ENCODE peak calls at places on chromosomes 11 and 22, in six cellular contexts. P is AG09309, A is A549, C is mucosa of descending colon, L is GM23338, O is skeletal muscle cell. J is an unnamed sample.

GRCh38 chr22:19115628-19116027 is 6.6 kb downstream of the DGCR2 start:
- DNase-seq in P (no peak), A (no peak), C (no peak), L (no peak), O (no peak), J (no peak)

GRCh38 chr11:75063732-75064314 is 32.9 kb downstream of the OR2AT4 start:
- DNase-seq in P (no peak), A (no peak), C (no peak), L (no peak), O (no peak), J (peak)

GRCh38 chr22:49087163-49087562 is 740.5 kb downstream of the BRD1 start:
- DNase-seq in P (no peak), A (no peak), C (no peak), L (no peak), O (no peak), J (no peak)

GRCh38 chr11:26553182-26553581 is 18.9 kb downstream of the MUC15 start:
- DNase-seq in P (no peak), A (no peak), C (no peak), L (no peak), O (no peak), J (no peak)

GRCh38 chr11:66868726-66869291 is 11.9 kb downstream of the LRFN4 start:
- DNase-seq in P (no peak), A (peak), C (peak), L (peak), O (no peak), J (no peak)

GRCh38 chr22:24244144-24244787 is 616 bp downstream of the GGT5 start:
- DNase-seq in P (no peak), A (no peak), C (no peak), L (no peak), O (peak), J (no peak)

GRCh38 chr22:30073743-30074142 is 6.5 kb upstream of the HORMAD2 start:
- DNase-seq in P (no peak), A (no peak), C (no peak), L (no peak), O (no peak), J (no peak)

GRCh38 chr11:12142909-12143308 is 32.5 kb downstream of the MICAL2 start:
- DNase-seq in P (no peak), A (no peak), C (no peak), L (no peak), O (no peak), J (no peak)

GRCh38 chr11:119144825-119145476 is 3.9 kb upstream of the ABCG4 start:
- DNase-seq in P (no peak), A (peak), C (peak), L (peak), O (peak), J (peak)

GRCh38 chr22:23217171-23218052 is 37.1 kb downstream of the BCR start:
- DNase-seq in P (no peak), A (no peak), C (no peak), L (no peak), O (no peak), J (no peak)

GRCh38 chr11:6259638-6260019 is at the start of gene CCKBR:
- DNase-seq in P (no peak), A (no peak), C (peak), L (peak), O (no peak), J (no peak)

GRCh38 chr11:19664896-19665548 is 47.6 kb upstream of the NAV2 start:
- DNase-seq in P (peak), A (no peak), C (no peak), L (no peak), O (no peak), J (no peak)

GRCh38 chr11:75781831-75782230 is 13.3 kb downstream of the DGAT2 start:
- DNase-seq in P (no peak), A (no peak), C (no peak), L (no peak), O (no peak), J (no peak)

GRCh38 chr22:26977741-26978140 is 320.4 kb downstream of the MIAT start:
- DNase-seq in P (no peak), A (no peak), C (no peak), L (peak), O (no peak), J (no peak)

GRCh38 chr11:22466809-22467208 is 128.6 kb downstream of the SLC17A6 start:
- DNase-seq in P (peak), A (no peak), C (no peak), L (no peak), O (peak), J (peak)

GRCh38 chr22:43854151-43854785 is 8.0 kb downstream of the SULT4A1 start:
- DNase-seq in P (no peak), A (no peak), C (no peak), L (no peak), O (no peak), J (no peak)

GRCh38 chr11:8309862-8310261 is 46.2 kb upstream of the LMO1 start:
- DNase-seq in P (no peak), A (no peak), C (no peak), L (peak), O (no peak), J (no peak)

GRCh38 chr11:67364783-67365525 is 8.4 kb downstream of the CLCF1 start:
- DNase-seq in P (no peak), A (no peak), C (no peak), L (no peak), O (no peak), J (no peak)

GRCh38 chr22:39622881-39623367 is 52.4 kb downstream of the CACNA1I start:
- DNase-seq in P (no peak), A (peak), C (peak), L (peak), O (no peak), J (no peak)

GRCh38 chr22:32619614-32620426 is 145.2 kb downstream of the FBXO7 start:
- DNase-seq in P (no peak), A (no peak), C (no peak), L (no peak), O (peak), J (no peak)
- H3K4me3 ChIP-seq in P (no peak), A (no peak), C (no peak), L (no peak), O (no peak), J (no peak)

DNA sequence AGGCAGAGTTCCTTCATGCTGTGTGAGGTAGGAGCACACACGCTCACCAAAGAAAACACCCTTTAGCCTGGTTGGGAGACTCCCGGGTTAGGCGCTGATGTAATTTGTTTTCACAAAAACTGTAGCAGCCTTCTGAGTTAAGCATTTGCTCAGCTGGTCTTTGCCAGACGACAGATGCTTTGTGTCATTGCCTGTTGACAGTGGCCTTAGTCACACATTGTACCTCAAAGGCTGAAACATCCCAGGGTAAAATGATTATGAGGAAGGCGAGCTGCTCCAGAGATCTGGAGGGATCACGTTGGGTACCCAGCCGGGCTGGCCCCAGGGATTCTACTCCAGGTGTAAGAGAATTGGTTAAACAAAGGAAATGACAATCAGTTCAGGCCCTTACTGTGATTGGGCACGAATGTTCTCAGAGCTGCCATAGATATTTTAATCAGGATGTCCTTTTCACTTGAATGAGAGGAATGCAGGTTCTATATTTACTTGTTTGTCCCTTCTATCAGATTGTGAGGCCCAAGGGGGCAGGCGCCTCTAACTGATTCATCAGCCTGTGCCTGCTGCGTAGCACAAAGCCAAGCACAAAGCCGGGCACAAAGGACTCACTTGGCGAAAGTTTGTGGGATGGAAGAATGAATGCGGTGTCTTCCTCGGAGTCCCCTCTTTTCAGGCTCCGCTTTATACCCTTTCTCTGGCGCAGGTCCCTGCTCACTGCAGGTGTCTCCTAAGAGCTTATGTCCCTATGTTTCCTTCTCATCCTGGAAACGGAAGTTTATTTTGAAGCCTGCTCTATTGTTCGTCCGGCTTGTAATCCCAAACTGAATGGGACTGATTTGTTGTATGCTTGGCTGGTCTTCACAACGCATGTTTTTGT is 47.1 kb downstream of the ADM start:
- DNase-seq in P (no peak), A (peak), C (peak), L (peak), O (no peak), J (peak)
- H3K4me3 ChIP-seq in P (no peak), A (no peak), C (no peak), L (peak), O (no peak), J (no peak)

GRCh38 chr11:102617491-102618026 is 7.6 kb downstream of the MMP20 start:
- DNase-seq in P (no peak), A (no peak), C (no peak), L (no peak), O (no peak), J (no peak)
- H3K4me3 ChIP-seq in P (no peak), A (no peak), C (no peak), L (no peak), O (no peak), J (no peak)

GRCh38 chr11:132125855-132126841 is 755.7 kb downstream of the NTM start:
- DNase-seq in P (no peak), A (no peak), C (no peak), L (peak), O (peak), J (no peak)
- H3K4me3 ChIP-seq in P (peak), A (no peak), C (no peak), L (peak), O (peak), J (peak)

GRCh38 chr22:46083383-46084350 is 66.7 kb upstream of the PPARA start:
- DNase-seq in P (no peak), A (no peak), C (peak), L (no peak), O (no peak), J (no peak)
- H3K4me3 ChIP-seq in P (peak), A (peak), C (no peak), L (no peak), O (no peak), J (no peak)

GRCh38 chr22:17875156-17875555 is 100.9 kb upstream of the BID start:
- DNase-seq in P (no peak), A (no peak), C (peak), L (no peak), O (no peak), J (no peak)
- H3K4me3 ChIP-seq in P (no peak), A (no peak), C (no peak), L (no peak), O (no peak), J (no peak)

GRCh38 chr11:47354913-47355282 is 2.4 kb upstream of the MYBPC3 start:
- DNase-seq in P (no peak), A (peak), C (no peak), L (peak), O (no peak), J (no peak)
- H3K4me3 ChIP-seq in P (no peak), A (peak), C (no peak), L (peak), O (peak), J (peak)

GRCh38 chr11:61752117-61752924 is at the start of gene MYRF:
- DNase-seq in P (no peak), A (peak), C (peak), L (peak), O (no peak), J (no peak)
- H3K4me3 ChIP-seq in P (peak), A (peak), C (peak), L (peak), O (peak), J (peak)